ENCODE peak calls at places on chromosomes 5 and 9, in ten cellular contexts. One of them, this sample, is unnamed.

GRCh38 chr5:132684922-132685720 is 11.3 kb downstream of the IL4 start:
- DNase-seq in A549: no peak
- DNase-seq in naive thymus-derived CD8-positive, alpha-beta T cell: no peak
- DNase-seq in CD4-positive, alpha-beta T cell: no peak
- DNase-seq in KBM-7: no peak
- DNase-seq in HT-29: no peak
- DNase-seq in activated T-helper 1 cell treated with Interleukin-2 at 50 U/mL for 16 hours: no peak
- DNase-seq in cerebellar cortex: no peak
- DNase-seq in RKO: no peak
- DNase-seq in iPS-NIHi11: no peak
- DNase-seq in this sample: no peak

GRCh38 chr5:52893105-52893504 is 96.0 kb upstream of the ITGA2 start:
- DNase-seq in RKO: peak; percentile 66
- DNase-seq in iPS-NIHi11: no peak
- DNase-seq in KBM-7: no peak
- DNase-seq in activated T-helper 1 cell treated with Interleukin-2 at 50 U/mL for 16 hours: no peak
- DNase-seq in A549: no peak
- DNase-seq in naive thymus-derived CD8-positive, alpha-beta T cell: no peak
- DNase-seq in CD4-positive, alpha-beta T cell: no peak
- DNase-seq in cerebellar cortex: no peak
- DNase-seq in HT-29: no peak
- DNase-seq in this sample: no peak

GRCh38 chr5:146137967-146138403 is 32.6 kb upstream of the PLAC8L1 start:
- DNase-seq in RKO: no peak
- DNase-seq in naive thymus-derived CD8-positive, alpha-beta T cell: no peak
- DNase-seq in CD4-positive, alpha-beta T cell: no peak
- DNase-seq in HT-29: peak; percentile 74
- DNase-seq in KBM-7: no peak
- DNase-seq in activated T-helper 1 cell treated with Interleukin-2 at 50 U/mL for 16 hours: no peak
- DNase-seq in A549: peak; percentile 8
- DNase-seq in cerebellar cortex: no peak
- DNase-seq in iPS-NIHi11: no peak
- DNase-seq in this sample: no peak

GRCh38 chr9:89993678-89994630 is 389.1 kb downstream of the GADD45G start:
- DNase-seq in naive thymus-derived CD8-positive, alpha-beta T cell: no peak
- DNase-seq in cerebellar cortex: no peak
- DNase-seq in iPS-NIHi11: no peak
- DNase-seq in A549: peak; percentile 63
- DNase-seq in HT-29: no peak
- DNase-seq in RKO: no peak
- DNase-seq in KBM-7: no peak
- DNase-seq in CD4-positive, alpha-beta T cell: no peak
- DNase-seq in activated T-helper 1 cell treated with Interleukin-2 at 50 U/mL for 16 hours: no peak
- DNase-seq in this sample: no peak

GRCh38 chr9:15295761-15296405 is 11.1 kb downstream of the TTC39B start:
- DNase-seq in HT-29: peak; percentile 16
- DNase-seq in activated T-helper 1 cell treated with Interleukin-2 at 50 U/mL for 16 hours: no peak
- DNase-seq in CD4-positive, alpha-beta T cell: no peak
- DNase-seq in naive thymus-derived CD8-positive, alpha-beta T cell: no peak
- DNase-seq in A549: no peak
- DNase-seq in RKO: no peak
- DNase-seq in cerebellar cortex: peak; percentile 5
- DNase-seq in KBM-7: peak; percentile 38
- DNase-seq in iPS-NIHi11: no peak
- DNase-seq in this sample: no peak

GRCh38 chr5:142017832-142018427 is 5.1 kb upstream of the GNPDA1 start:
- DNase-seq in RKO: no peak
- DNase-seq in naive thymus-derived CD8-positive, alpha-beta T cell: no peak
- DNase-seq in A549: no peak
- DNase-seq in KBM-7: peak; percentile 67
- DNase-seq in activated T-helper 1 cell treated with Interleukin-2 at 50 U/mL for 16 hours: no peak
- DNase-seq in CD4-positive, alpha-beta T cell: no peak
- DNase-seq in cerebellar cortex: no peak
- DNase-seq in HT-29: no peak
- DNase-seq in iPS-NIHi11: no peak
- DNase-seq in this sample: no peak

GRCh38 chr9:36151306-36152210 is 15.0 kb downstream of the GLIPR2 start:
- DNase-seq in activated T-helper 1 cell treated with Interleukin-2 at 50 U/mL for 16 hours: peak; percentile 78
- DNase-seq in RKO: peak; percentile 26
- DNase-seq in CD4-positive, alpha-beta T cell: peak; percentile 85
- DNase-seq in cerebellar cortex: no peak
- DNase-seq in A549: no peak
- DNase-seq in HT-29: peak; percentile 19
- DNase-seq in iPS-NIHi11: no peak
- DNase-seq in naive thymus-derived CD8-positive, alpha-beta T cell: peak; percentile 80
- DNase-seq in KBM-7: peak; percentile 87
- DNase-seq in this sample: no peak

GRCh38 chr9:97357056-97357455 is 49.6 kb downstream of the CCDC180 start:
- DNase-seq in HT-29: no peak
- DNase-seq in RKO: no peak
- DNase-seq in naive thymus-derived CD8-positive, alpha-beta T cell: no peak
- DNase-seq in cerebellar cortex: peak; percentile 2
- DNase-seq in iPS-NIHi11: no peak
- DNase-seq in KBM-7: no peak
- DNase-seq in CD4-positive, alpha-beta T cell: no peak
- DNase-seq in A549: no peak
- DNase-seq in activated T-helper 1 cell treated with Interleukin-2 at 50 U/mL for 16 hours: no peak
- DNase-seq in this sample: no peak

GRCh38 chr5:139422307-139422893 is 16.9 kb downstream of the DNAJC18 start:
- DNase-seq in RKO: peak; percentile 84
- DNase-seq in naive thymus-derived CD8-positive, alpha-beta T cell: peak; percentile 57
- DNase-seq in A549: peak; percentile 69
- DNase-seq in HT-29: peak; percentile 81
- DNase-seq in CD4-positive, alpha-beta T cell: no peak
- DNase-seq in cerebellar cortex: peak; percentile 79
- DNase-seq in iPS-NIHi11: peak; percentile 79
- DNase-seq in activated T-helper 1 cell treated with Interleukin-2 at 50 U/mL for 16 hours: no peak
- DNase-seq in KBM-7: peak; percentile 89
- DNase-seq in this sample: peak; percentile 79

GRCh38 chr5:171579849-171580505 is 160.5 kb downstream of the FGF18 start:
- DNase-seq in cerebellar cortex: no peak
- DNase-seq in activated T-helper 1 cell treated with Interleukin-2 at 50 U/mL for 16 hours: no peak
- DNase-seq in KBM-7: no peak
- DNase-seq in CD4-positive, alpha-beta T cell: no peak
- DNase-seq in naive thymus-derived CD8-positive, alpha-beta T cell: no peak
- DNase-seq in iPS-NIHi11: no peak
- DNase-seq in HT-29: no peak
- DNase-seq in A549: no peak
- DNase-seq in RKO: no peak
- DNase-seq in this sample: no peak

GRCh38 chr9:93096131-93096802 is at the start of gene CARD19:
- DNase-seq in cerebellar cortex: peak; percentile 42
- DNase-seq in naive thymus-derived CD8-positive, alpha-beta T cell: peak; percentile 31
- DNase-seq in activated T-helper 1 cell treated with Interleukin-2 at 50 U/mL for 16 hours: peak; percentile 50
- DNase-seq in RKO: peak; percentile 51
- DNase-seq in iPS-NIHi11: peak; percentile 59
- DNase-seq in HT-29: peak; percentile 52
- DNase-seq in KBM-7: peak; percentile 41
- DNase-seq in CD4-positive, alpha-beta T cell: peak; percentile 53
- DNase-seq in A549: peak; percentile 42
- DNase-seq in this sample: peak; percentile 35

GRCh38 chr9:36317766-36318165 is 59.5 kb upstream of the GNE start:
- DNase-seq in CD4-positive, alpha-beta T cell: no peak
- DNase-seq in iPS-NIHi11: peak; percentile 41
- DNase-seq in HT-29: peak; percentile 94
- DNase-seq in KBM-7: no peak
- DNase-seq in activated T-helper 1 cell treated with Interleukin-2 at 50 U/mL for 16 hours: no peak
- DNase-seq in A549: peak; percentile 95
- DNase-seq in RKO: no peak
- DNase-seq in naive thymus-derived CD8-positive, alpha-beta T cell: no peak
- DNase-seq in cerebellar cortex: no peak
- DNase-seq in this sample: no peak

GRCh38 chr9:2494571-2494970 is 127.0 kb upstream of the VLDLR start:
- DNase-seq in activated T-helper 1 cell treated with Interleukin-2 at 50 U/mL for 16 hours: no peak
- DNase-seq in cerebellar cortex: no peak
- DNase-seq in naive thymus-derived CD8-positive, alpha-beta T cell: no peak
- DNase-seq in RKO: no peak
- DNase-seq in KBM-7: no peak
- DNase-seq in HT-29: no peak
- DNase-seq in CD4-positive, alpha-beta T cell: no peak
- DNase-seq in A549: no peak
- DNase-seq in iPS-NIHi11: peak; percentile 23
- DNase-seq in this sample: no peak

GRCh38 chr5:126811515-126812198 is 34.7 kb downstream of the LMNB1 start:
- DNase-seq in activated T-helper 1 cell treated with Interleukin-2 at 50 U/mL for 16 hours: no peak
- DNase-seq in CD4-positive, alpha-beta T cell: peak; percentile 12
- DNase-seq in HT-29: no peak
- DNase-seq in A549: no peak
- DNase-seq in naive thymus-derived CD8-positive, alpha-beta T cell: no peak
- DNase-seq in RKO: peak; percentile 14
- DNase-seq in iPS-NIHi11: no peak
- DNase-seq in cerebellar cortex: no peak
- DNase-seq in KBM-7: peak; percentile 18
- DNase-seq in this sample: no peak

GRCh38 chr5:143241892-143242291 is 161.6 kb downstream of the NR3C1 start:
- DNase-seq in cerebellar cortex: no peak
- DNase-seq in naive thymus-derived CD8-positive, alpha-beta T cell: no peak
- DNase-seq in RKO: no peak
- DNase-seq in CD4-positive, alpha-beta T cell: no peak
- DNase-seq in iPS-NIHi11: no peak
- DNase-seq in activated T-helper 1 cell treated with Interleukin-2 at 50 U/mL for 16 hours: no peak
- DNase-seq in HT-29: peak; percentile 22
- DNase-seq in A549: no peak
- DNase-seq in KBM-7: no peak
- DNase-seq in this sample: no peak

GRCh38 chr5:36619012-36619635 is 12.7 kb downstream of the SLC1A3 start:
- DNase-seq in KBM-7: no peak
- DNase-seq in CD4-positive, alpha-beta T cell: no peak
- DNase-seq in RKO: no peak
- DNase-seq in iPS-NIHi11: peak; percentile 74
- DNase-seq in A549: no peak
- DNase-seq in cerebellar cortex: no peak
- DNase-seq in activated T-helper 1 cell treated with Interleukin-2 at 50 U/mL for 16 hours: no peak
- DNase-seq in HT-29: no peak
- DNase-seq in naive thymus-derived CD8-positive, alpha-beta T cell: no peak
- DNase-seq in this sample: no peak

GRCh38 chr9:95112436-95113280 is 204.9 kb downstream of the FANCC start:
- DNase-seq in KBM-7: no peak
- DNase-seq in CD4-positive, alpha-beta T cell: no peak
- DNase-seq in iPS-NIHi11: no peak
- DNase-seq in naive thymus-derived CD8-positive, alpha-beta T cell: no peak
- DNase-seq in HT-29: no peak
- DNase-seq in activated T-helper 1 cell treated with Interleukin-2 at 50 U/mL for 16 hours: no peak
- DNase-seq in RKO: no peak
- DNase-seq in cerebellar cortex: no peak
- DNase-seq in A549: no peak
- DNase-seq in this sample: no peak

GRCh38 chr9:133044661-133045060 is 13.9 kb downstream of the GTF3C5 start:
- DNase-seq in iPS-NIHi11: no peak
- DNase-seq in KBM-7: no peak
- DNase-seq in CD4-positive, alpha-beta T cell: no peak
- DNase-seq in HT-29: no peak
- DNase-seq in cerebellar cortex: no peak
- DNase-seq in RKO: no peak
- DNase-seq in naive thymus-derived CD8-positive, alpha-beta T cell: no peak
- DNase-seq in A549: no peak
- DNase-seq in activated T-helper 1 cell treated with Interleukin-2 at 50 U/mL for 16 hours: no peak
- DNase-seq in this sample: no peak

GRCh38 chr5:179912386-179912785 is 4.7 kb upstream of the TBC1D9B start:
- DNase-seq in cerebellar cortex: peak; percentile 72
- DNase-seq in activated T-helper 1 cell treated with Interleukin-2 at 50 U/mL for 16 hours: no peak
- DNase-seq in KBM-7: no peak
- DNase-seq in A549: no peak
- DNase-seq in HT-29: no peak
- DNase-seq in iPS-NIHi11: no peak
- DNase-seq in naive thymus-derived CD8-positive, alpha-beta T cell: no peak
- DNase-seq in CD4-positive, alpha-beta T cell: no peak
- DNase-seq in RKO: no peak
- DNase-seq in this sample: no peak

GRCh38 chr5:54062958-54063357 is 247.4 kb downstream of the ARL15 start:
- DNase-seq in KBM-7: no peak
- DNase-seq in CD4-positive, alpha-beta T cell: no peak
- DNase-seq in activated T-helper 1 cell treated with Interleukin-2 at 50 U/mL for 16 hours: no peak
- DNase-seq in iPS-NIHi11: no peak
- DNase-seq in HT-29: no peak
- DNase-seq in naive thymus-derived CD8-positive, alpha-beta T cell: no peak
- DNase-seq in RKO: no peak
- DNase-seq in cerebellar cortex: no peak
- DNase-seq in A549: no peak
- DNase-seq in this sample: no peak

GRCh38 chr9:93326654-93327053 is 124.8 kb upstream of the FAM120A start:
- DNase-seq in A549: no peak
- DNase-seq in naive thymus-derived CD8-positive, alpha-beta T cell: no peak
- DNase-seq in KBM-7: no peak
- DNase-seq in iPS-NIHi11: no peak
- DNase-seq in activated T-helper 1 cell treated with Interleukin-2 at 50 U/mL for 16 hours: no peak
- DNase-seq in RKO: no peak
- DNase-seq in cerebellar cortex: no peak
- DNase-seq in HT-29: no peak
- DNase-seq in CD4-positive, alpha-beta T cell: no peak
- DNase-seq in this sample: no peak

GRCh38 chr9:125293134-125293533 is 31.5 kb downstream of the GAPVD1 start:
- DNase-seq in iPS-NIHi11: peak; percentile 11
- DNase-seq in HT-29: no peak
- DNase-seq in naive thymus-derived CD8-positive, alpha-beta T cell: no peak
- DNase-seq in KBM-7: peak; percentile 27
- DNase-seq in cerebellar cortex: peak; percentile 12
- DNase-seq in A549: no peak
- DNase-seq in RKO: no peak
- DNase-seq in CD4-positive, alpha-beta T cell: no peak
- DNase-seq in activated T-helper 1 cell treated with Interleukin-2 at 50 U/mL for 16 hours: no peak
- DNase-seq in this sample: no peak

GRCh38 chr5:16856531-16856930 is 79.6 kb downstream of the MYO10 start:
- DNase-seq in CD4-positive, alpha-beta T cell: no peak
- DNase-seq in iPS-NIHi11: no peak
- DNase-seq in KBM-7: no peak
- DNase-seq in RKO: peak; percentile 70
- DNase-seq in activated T-helper 1 cell treated with Interleukin-2 at 50 U/mL for 16 hours: no peak
- DNase-seq in A549: peak; percentile 36
- DNase-seq in cerebellar cortex: no peak
- DNase-seq in naive thymus-derived CD8-positive, alpha-beta T cell: no peak
- DNase-seq in HT-29: no peak
- DNase-seq in this sample: no peak